ENCODE peak calls at places on chromosome 12, in four cellular contexts. F is AG04450, O is T-cell, C is CMK. Q is an unnamed sample.

GRCh38 chr12:30514666-30515065 is 181.0 kb downstream of the IPO8 start:
- DNase-seq in O (no peak), F (no peak), C (no peak), Q (no peak)

GRCh38 chr12:84689638-84690037 is 223.0 kb downstream of the SLC6A15 start:
- DNase-seq in F (no peak), C (no peak), O (no peak), Q (no peak)

GRCh38 chr12:57603758-57604453 is 718 bp upstream of the DTX3 start:
- DNase-seq in C (no peak), O (no peak), F (no peak), Q (no peak)

GRCh38 chr12:127717293-127717692 is 549.7 kb upstream of the TMEM132C start:
- DNase-seq in C (no peak), O (no peak), F (no peak), Q (no peak)

GRCh38 chr12:2897418-2897817 is 6.7 kb downstream of the TULP3 start:
- DNase-seq in F (no peak), C (no peak), O (no peak), Q (no peak)

GRCh38 chr12:109711596-109712461 is 1.8 kb upstream of the FAM222A start:
- DNase-seq in F (no peak), C (no peak), O (no peak), Q (no peak)

GRCh38 chr12:65948320-65949008 is 124.2 kb downstream of the HMGA2 start:
- DNase-seq in C (no peak), O (no peak), F (peak; percentile 84), Q (no peak)

GRCh38 chr12:92110083-92110640 is 35.5 kb downstream of the BTG1 start:
- DNase-seq in O (no peak), F (no peak), C (no peak), Q (no peak)

GRCh38 chr12:21615441-21615840 is 10.8 kb upstream of the GYS2 start:
- DNase-seq in C (no peak), F (no peak), O (no peak), Q (peak; percentile 27)

GRCh38 chr12:69701821-69702220 is 2.7 kb upstream of the BEST3 start:
- DNase-seq in F (no peak), O (no peak), C (no peak), Q (no peak)

GRCh38 chr12:116360579-116361403 is 83.3 kb upstream of the MED13L start:
- DNase-seq in C (no peak), O (no peak), F (no peak), Q (no peak)

GRCh38 chr12:968561-968960 is 19.1 kb upstream of the RAD52 start:
- DNase-seq in C (no peak), O (no peak), F (no peak), Q (no peak)

GRCh38 chr12:47875732-47876131 is 29.1 kb downstream of the VDR start:
- DNase-seq in O (no peak), F (no peak), C (no peak), Q (no peak)

GRCh38 chr12:104422441-104422840 is 34.3 kb upstream of the CHST11 start:
- DNase-seq in F (no peak), C (no peak), O (no peak), Q (no peak)

GRCh38 chr12:29782821-29783772 is 645 bp downstream of the TMTC1 start:
- DNase-seq in O (no peak), C (no peak), F (no peak), Q (no peak)

GRCh38 chr12:70609739-70610491 is 27.3 kb downstream of the PTPRB start:
- DNase-seq in F (no peak), C (no peak), O (no peak), Q (no peak)

GRCh38 chr12:68367903-68368302 is 35.7 kb upstream of the MDM1 start:
- DNase-seq in C (no peak), F (no peak), O (peak; percentile 35), Q (peak; percentile 8)